ENCODE peak calls at places on chromosome 22, in four cellular contexts. T is right lobe of liver, P is PC-3, K is adrenal gland. F is an unnamed sample.

GRCh38 chr22:22791438-22792181 is 96.0 kb upstream of the IGLL5 start:
- DNase-seq in T (no peak), P (no peak), K (no peak), F (no peak)

GRCh38 chr22:36673821-36674220 is 29.7 kb downstream of the CACNG2 start:
- DNase-seq in T (no peak), P (peak; percentile 44), K (no peak), F (no peak)

GRCh38 chr22:20472629-20473442 is 22.8 kb downstream of the KLHL22 start:
- DNase-seq in T (peak; percentile 9), P (no peak), K (no peak), F (no peak)

GRCh38 chr22:43876866-43877509 is 14.7 kb upstream of the SULT4A1 start:
- DNase-seq in T (no peak), P (no peak), K (no peak), F (peak; percentile 1)

GRCh38 chr22:50526849-50527801 is 1.7 kb upstream of the SCO2 start:
- DNase-seq in T (peak; percentile 84), P (peak; percentile 37), K (peak; percentile 72), F (peak; percentile 66)

GRCh38 chr22:19814428-19814827 is 40.2 kb downstream of the GNB1L start:
- DNase-seq in T (no peak), P (no peak), K (no peak), F (no peak)

GRCh38 chr22:17199131-17199731 is 20.0 kb downstream of the ADA2 start:
- DNase-seq in T (no peak), P (no peak), K (no peak), F (peak; percentile 20)

GRCh38 chr22:22508274-22509176 is at the start of gene ZNF280B:
- DNase-seq in T (peak; percentile 64), P (peak; percentile 71), K (peak; percentile 83), F (peak; percentile 93)

GRCh38 chr22:49380828-49381114 is 446.9 kb downstream of the BRD1 start:
- DNase-seq in T (no peak), P (no peak), K (no peak), F (no peak)
- H3K9me3 ChIP-seq in T (no peaks in the 10 kb centered on the region), P (peaks cover 4% of the 10 kb centered on the region), K (no peaks in the 10 kb centered on the region), F (no peaks in the 10 kb centered on the region)

DNA sequence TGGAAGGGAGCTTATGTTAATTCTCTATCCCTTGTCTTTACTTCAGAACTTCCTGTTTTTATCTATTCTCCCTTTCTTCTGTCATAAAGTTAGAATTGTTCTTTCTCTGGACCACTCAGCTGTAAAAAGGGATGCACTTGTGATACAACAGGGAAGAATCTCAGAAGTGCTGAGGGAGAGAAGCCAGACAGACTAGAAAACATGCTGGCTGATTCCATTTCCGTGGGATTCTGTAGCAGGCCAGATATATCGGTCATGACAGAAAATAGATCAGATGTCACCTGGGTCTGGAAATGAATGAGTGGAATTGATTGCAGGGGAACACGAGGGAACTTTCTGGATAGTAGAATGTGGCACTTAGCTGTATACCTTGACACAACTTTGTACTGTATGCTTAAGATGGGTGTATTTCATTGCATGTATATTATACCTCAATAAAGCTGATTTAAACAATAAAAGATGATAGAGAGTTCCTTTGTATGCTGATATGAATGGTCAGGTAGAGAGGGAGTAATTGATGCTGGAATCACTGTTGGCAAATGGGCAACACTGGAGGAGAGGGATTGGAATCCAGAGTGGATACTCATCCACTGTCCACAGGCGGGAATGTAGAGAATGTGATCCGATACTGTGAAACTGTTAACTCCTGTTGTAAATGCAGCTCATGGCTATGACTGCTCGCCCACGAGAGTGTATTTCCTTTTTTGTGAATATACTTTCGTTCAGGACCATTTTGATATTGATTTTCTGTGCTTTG is 59.6 kb downstream of the ATXN10 start:
- DNase-seq in T (no peak), P (peak; percentile 15), K (no peak), F (no peak)
- H3K9me3 ChIP-seq in T (no peaks in the 10 kb centered on the region), P (no peaks in the 10 kb centered on the region), K (no peaks in the 10 kb centered on the region), F (no peaks in the 10 kb centered on the region)

GRCh38 chr22:37968452-37969251 is 15.2 kb downstream of the POLR2F start:
- DNase-seq in T (no peak), P (no peak), K (no peak), F (no peak)

GRCh38 chr22:37972527-37972926 is 11.8 kb downstream of the SOX10 start:
- DNase-seq in T (no peak), P (no peak), K (no peak), F (peak; percentile 75)

GRCh38 chr22:37971475-37972434 is 12.6 kb downstream of the SOX10 start:
- DNase-seq in T (no peak), P (no peak), K (no peak), F (no peak)

GRCh38 chr22:37973271-37974170 is 10.8 kb downstream of the SOX10 start:
- DNase-seq in T (no peak), P (no peak), K (no peak), F (no peak)

DNA sequence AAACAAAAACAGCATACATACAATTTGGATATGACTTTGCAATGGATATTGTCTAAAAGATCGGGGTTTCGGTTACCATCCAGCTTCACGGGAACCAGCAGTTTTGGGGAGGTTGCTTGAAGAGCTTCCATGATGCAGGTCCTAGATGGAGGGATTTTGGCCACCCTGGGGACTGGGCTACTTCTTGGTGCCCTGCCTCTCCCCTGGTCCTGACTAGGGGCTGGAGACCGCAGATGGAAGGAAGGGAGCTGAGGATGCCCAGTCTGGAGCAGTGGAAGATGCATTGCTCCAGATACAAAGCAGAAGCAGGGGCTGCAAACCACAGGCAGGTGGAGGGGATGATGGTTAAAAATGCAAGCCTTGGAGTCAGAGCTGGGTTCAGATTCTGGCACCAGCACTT is 13.5 kb downstream of the SOX10 start:
- DNase-seq in T (no peak), P (no peak), K (no peak), F (no peak)
- H3K9me3 ChIP-seq in T (no peaks in the 10 kb centered on the region), P (no peaks in the 10 kb centered on the region), K (no peaks in the 10 kb centered on the region), F (no peaks in the 10 kb centered on the region)

DNA sequence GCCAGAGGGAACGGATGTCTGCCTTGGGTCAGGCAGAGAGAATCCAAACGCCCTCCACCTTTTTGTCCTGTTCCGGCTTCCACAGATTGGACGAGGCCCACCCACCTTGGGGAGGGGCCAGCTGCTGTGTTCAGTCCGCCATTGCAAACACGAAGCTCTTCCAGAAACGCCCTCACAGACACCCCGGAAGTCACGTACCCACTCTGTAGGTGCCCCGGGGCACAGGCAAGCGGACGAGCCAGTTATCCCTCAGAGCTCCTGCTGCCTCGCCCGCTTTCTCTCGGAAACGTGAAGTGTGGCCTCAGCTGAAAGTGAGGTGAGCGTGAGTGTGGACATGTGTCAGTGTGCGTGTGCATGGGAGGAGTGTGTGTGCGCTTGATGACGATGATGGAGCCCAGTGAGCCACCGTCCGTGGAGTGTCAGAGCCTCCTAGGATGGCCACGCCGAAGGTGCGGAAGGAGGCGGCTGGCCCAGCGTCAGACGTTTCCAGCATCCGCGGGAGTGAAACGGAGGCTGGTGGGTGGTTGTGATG is 869.2 kb downstream of the TBC1D22A start:
- DNase-seq in T (no peak), P (peak; percentile 91), K (no peak), F (no peak)
- H3K9me3 ChIP-seq in T (no peaks in the 10 kb centered on the region), P (no peaks in the 10 kb centered on the region), K (no peaks in the 10 kb centered on the region), F (no peaks in the 10 kb centered on the region)

GRCh38 chr22:48756146-48757111 is 1071.2 kb downstream of the BRD1 start:
- DNase-seq in T (peak; percentile 40), P (no peak), K (peak; percentile 6), F (no peak)

GRCh38 chr22:48760481-48761238 is 1067.0 kb downstream of the BRD1 start:
- DNase-seq in T (peak; percentile 24), P (no peak), K (peak; percentile 7), F (peak; percentile 1)

GRCh38 chr22:48757581-48757980 is 1070.1 kb downstream of the BRD1 start:
- DNase-seq in T (peak; percentile 21), P (no peak), K (peak; percentile 5), F (no peak)

GRCh38 chr22:48758905-48759875 is 1068.5 kb downstream of the BRD1 start:
- DNase-seq in T (peak; percentile 38), P (no peak), K (peak; percentile 1), F (no peak)

DNA sequence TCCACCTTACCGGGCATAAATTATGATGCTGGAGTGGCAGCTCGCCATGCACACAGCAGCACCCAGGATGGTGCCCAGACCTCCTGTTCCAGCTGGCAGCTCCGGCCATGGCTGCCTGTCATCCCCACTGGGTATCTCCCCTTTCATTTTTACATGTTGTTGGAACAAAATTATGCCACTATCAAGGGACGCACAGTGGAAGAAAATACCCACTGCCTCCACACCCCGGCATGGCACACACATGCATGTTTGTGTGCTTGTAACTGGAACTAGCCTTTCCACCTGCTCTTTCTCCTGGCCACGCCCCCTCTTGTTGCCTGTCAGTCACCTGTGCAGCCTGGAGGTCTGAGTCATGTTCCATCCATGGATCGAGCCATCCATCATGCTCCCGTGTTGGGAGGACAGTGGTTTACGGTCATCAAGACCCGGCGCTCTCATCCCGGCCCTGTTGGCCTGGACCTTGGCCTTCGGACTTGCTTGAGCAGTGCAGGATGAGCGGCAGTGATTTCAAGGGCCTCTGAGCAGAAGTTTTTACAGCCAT is 1069.6 kb downstream of the BRD1 start:
- DNase-seq in T (peak; percentile 35), P (no peak), K (peak; percentile 5), F (no peak)
- H3K9me3 ChIP-seq in T (no peaks in the 10 kb centered on the region), P (no peaks in the 10 kb centered on the region), K (no peaks in the 10 kb centered on the region), F (no peaks in the 10 kb centered on the region)

GRCh38 chr22:28923826-28924732 is 40.7 kb downstream of the ZNRF3 start:
- DNase-seq in T (peak; percentile 94), P (no peak), K (peak; percentile 88), F (peak; percentile 34)

GRCh38 chr22:28925916-28926315 is 42.5 kb downstream of the ZNRF3 start:
- DNase-seq in T (no peak), P (no peak), K (no peak), F (no peak)

GRCh38 chr22:28920757-28921584 is 37.6 kb downstream of the ZNRF3 start:
- DNase-seq in T (no peak), P (no peak), K (no peak), F (no peak)

GRCh38 chr22:28921585-28921879 is 38.2 kb downstream of the ZNRF3 start:
- DNase-seq in T (no peak), P (no peak), K (no peak), F (no peak)

DNA sequence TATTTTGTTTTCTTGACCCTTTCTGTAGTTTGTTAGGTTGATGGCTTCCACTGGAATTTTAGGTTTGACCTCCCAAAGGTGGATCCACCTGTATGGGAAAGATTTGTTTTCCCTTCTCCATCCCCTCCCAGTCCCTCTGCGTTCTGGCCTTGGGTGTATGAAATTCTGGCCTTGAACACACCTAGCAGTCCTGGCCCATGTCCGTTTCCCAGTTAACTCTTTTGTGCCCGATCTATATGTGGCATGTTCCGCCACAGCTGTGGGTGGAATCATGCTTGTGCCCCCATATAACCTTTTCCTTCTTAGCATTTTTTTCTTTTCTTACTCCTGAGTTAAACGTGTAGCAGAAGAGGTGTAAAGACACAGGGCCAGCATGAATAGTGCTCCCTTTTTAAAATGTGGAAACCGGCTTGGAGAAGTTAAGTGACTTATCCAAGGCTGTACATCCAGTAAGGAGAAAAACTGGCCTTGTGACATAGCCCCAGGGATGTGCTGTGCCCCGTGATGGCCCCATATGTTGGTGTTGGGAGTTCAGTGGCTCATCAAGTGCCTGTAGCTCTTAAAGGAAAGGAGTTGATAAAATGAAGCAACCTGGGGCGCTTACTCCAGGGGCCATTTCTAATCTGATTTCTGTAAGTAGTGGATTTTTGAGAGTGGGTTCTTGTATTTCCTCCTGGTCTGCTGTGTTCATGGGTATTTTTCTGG is 39.3 kb downstream of the ZNRF3 start:
- DNase-seq in T (no peak), P (no peak), K (no peak), F (no peak)
- H3K9me3 ChIP-seq in T (no peaks in the 10 kb centered on the region), P (no peaks in the 10 kb centered on the region), K (no peaks in the 10 kb centered on the region), F (no peaks in the 10 kb centered on the region)

DNA sequence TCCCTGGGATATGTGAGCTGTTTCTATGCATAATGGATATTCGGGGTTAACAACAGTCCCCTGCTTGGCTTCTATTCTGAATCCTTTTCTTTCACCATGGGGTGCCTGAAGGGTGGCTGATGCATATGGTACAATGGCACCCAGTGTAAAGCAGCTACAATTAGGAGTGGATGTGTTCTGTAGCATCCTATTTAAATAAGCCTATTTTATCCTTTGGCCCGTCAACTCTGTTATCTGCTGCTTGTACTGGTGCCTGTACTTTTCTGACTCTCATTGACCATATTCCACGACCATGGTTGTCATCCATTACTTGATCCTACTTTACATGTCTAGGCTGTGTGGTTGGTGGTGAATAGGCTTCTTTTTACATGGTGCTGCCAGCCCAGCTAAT is 1.3 kb downstream of the TUG1 start:
- DNase-seq in T (no peak), P (no peak), K (no peak), F (no peak)
- H3K9me3 ChIP-seq in T (no peaks in the 10 kb centered on the region), P (no peaks in the 10 kb centered on the region), K (no peaks in the 10 kb centered on the region), F (peaks cover 5% of the 10 kb centered on the region)

F was measured in BE2C.